ENCODE peak calls at places on chromosomes 4 and X, in eight cellular contexts. One of them, this sample, is unnamed.

GRCh38 chrX:130682990-130683389 is 220.0 kb downstream of the ENOX2 start:
- DNase-seq in activated naive CD4-positive, alpha-beta T cell treated with anti-CD3 and anti-CD28 coated beads for 36 hours: no peak
- DNase-seq in activated CD4-positive, alpha-beta T cell treated with anti-CD3 and anti-CD28 coated beads for 36 hours: no peak
- DNase-seq in fibroblast of the conjunctiva: no peak
- DNase-seq in NAMALWA: no peak
- DNase-seq in amniotic stem cell: no peak
- DNase-seq in NCI-H2029 treated with DMSO at 0.1 percent for 48 hours: no peak
- DNase-seq in GM12865: no peak
- DNase-seq in this sample: no peak

GRCh38 chr4:53068755-53069154 is 206.6 kb downstream of the RASL11B start:
- DNase-seq in activated naive CD4-positive, alpha-beta T cell treated with anti-CD3 and anti-CD28 coated beads for 36 hours: no peak
- DNase-seq in activated CD4-positive, alpha-beta T cell treated with anti-CD3 and anti-CD28 coated beads for 36 hours: no peak
- DNase-seq in fibroblast of the conjunctiva: no peak
- DNase-seq in NAMALWA: no peak
- DNase-seq in amniotic stem cell: no peak
- DNase-seq in NCI-H2029 treated with DMSO at 0.1 percent for 48 hours: peak
- DNase-seq in GM12865: no peak
- DNase-seq in this sample: no peak

GRCh38 chr4:187827631-187828030 is 167.9 kb upstream of the ZFP42 start:
- DNase-seq in activated naive CD4-positive, alpha-beta T cell treated with anti-CD3 and anti-CD28 coated beads for 36 hours: no peak
- DNase-seq in activated CD4-positive, alpha-beta T cell treated with anti-CD3 and anti-CD28 coated beads for 36 hours: no peak
- DNase-seq in fibroblast of the conjunctiva: no peak
- DNase-seq in NAMALWA: no peak
- DNase-seq in amniotic stem cell: no peak
- DNase-seq in NCI-H2029 treated with DMSO at 0.1 percent for 48 hours: no peak
- DNase-seq in GM12865: no peak
- DNase-seq in this sample: no peak

GRCh38 chr4:52588097-52588496 is 71.0 kb downstream of the USP46 start:
- DNase-seq in activated naive CD4-positive, alpha-beta T cell treated with anti-CD3 and anti-CD28 coated beads for 36 hours: peak
- DNase-seq in activated CD4-positive, alpha-beta T cell treated with anti-CD3 and anti-CD28 coated beads for 36 hours: peak
- DNase-seq in fibroblast of the conjunctiva: no peak
- DNase-seq in NAMALWA: peak
- DNase-seq in amniotic stem cell: no peak
- DNase-seq in NCI-H2029 treated with DMSO at 0.1 percent for 48 hours: no peak
- DNase-seq in GM12865: peak
- DNase-seq in this sample: peak

GRCh38 chrX:23662187-23662586 is 5.1 kb upstream of the PRDX4 start:
- DNase-seq in activated naive CD4-positive, alpha-beta T cell treated with anti-CD3 and anti-CD28 coated beads for 36 hours: no peak
- DNase-seq in activated CD4-positive, alpha-beta T cell treated with anti-CD3 and anti-CD28 coated beads for 36 hours: no peak
- DNase-seq in fibroblast of the conjunctiva: no peak
- DNase-seq in NAMALWA: no peak
- DNase-seq in amniotic stem cell: no peak
- DNase-seq in NCI-H2029 treated with DMSO at 0.1 percent for 48 hours: no peak
- DNase-seq in GM12865: peak
- DNase-seq in this sample: no peak

GRCh38 chr4:94758700-94759399 is 1.1 kb downstream of the BMPR1B start:
- DNase-seq in activated naive CD4-positive, alpha-beta T cell treated with anti-CD3 and anti-CD28 coated beads for 36 hours: no peak
- DNase-seq in activated CD4-positive, alpha-beta T cell treated with anti-CD3 and anti-CD28 coated beads for 36 hours: peak
- DNase-seq in fibroblast of the conjunctiva: no peak
- DNase-seq in NAMALWA: no peak
- DNase-seq in amniotic stem cell: no peak
- DNase-seq in NCI-H2029 treated with DMSO at 0.1 percent for 48 hours: no peak
- DNase-seq in GM12865: no peak
- DNase-seq in this sample: no peak

GRCh38 chr4:123477804-123478209 is 81.2 kb downstream of the SPRY1 start:
- DNase-seq in activated naive CD4-positive, alpha-beta T cell treated with anti-CD3 and anti-CD28 coated beads for 36 hours: peak
- DNase-seq in activated CD4-positive, alpha-beta T cell treated with anti-CD3 and anti-CD28 coated beads for 36 hours: peak
- DNase-seq in fibroblast of the conjunctiva: no peak
- DNase-seq in NAMALWA: no peak
- DNase-seq in amniotic stem cell: no peak
- DNase-seq in NCI-H2029 treated with DMSO at 0.1 percent for 48 hours: no peak
- DNase-seq in GM12865: peak
- DNase-seq in this sample: no peak

GRCh38 chr4:123096038-123096437 is 173.6 kb upstream of the NUDT6 start:
- DNase-seq in activated naive CD4-positive, alpha-beta T cell treated with anti-CD3 and anti-CD28 coated beads for 36 hours: no peak
- DNase-seq in activated CD4-positive, alpha-beta T cell treated with anti-CD3 and anti-CD28 coated beads for 36 hours: no peak
- DNase-seq in fibroblast of the conjunctiva: no peak
- DNase-seq in NAMALWA: peak
- DNase-seq in amniotic stem cell: no peak
- DNase-seq in NCI-H2029 treated with DMSO at 0.1 percent for 48 hours: no peak
- DNase-seq in GM12865: no peak
- DNase-seq in this sample: no peak

This sample was measured in pulmonary artery endothelial cell.